ENCODE peak calls at places on chromosomes 13 and 19, in four cellular contexts. I is left cardiac atrium, L is HuH-7, J is HS-5. D is an unnamed sample.

GRCh38 chr19:47112664-47113445 is 721 bp downstream of the ZC3H4 start:
- DNase-seq in I (peak), L (peak), J (peak), D (peak)

GRCh38 chr19:6250909-6251308 is 28.9 kb downstream of the MLLT1 start:
- DNase-seq in I (no peak), L (no peak), J (no peak), D (no peak)

GRCh38 chr13:105220886-105221285 is 1314.6 kb downstream of the EFNB2 start:
- DNase-seq in I (no peak), L (no peak), J (no peak), D (no peak)

GRCh38 chr19:34838248-34838647 is 65.2 kb upstream of the ZNF599 start:
- DNase-seq in I (no peak), L (peak), J (no peak), D (no peak)

GRCh38 chr19:50791594-50792245 is 1.5 kb downstream of the ACP4 start:
- DNase-seq in I (no peak), L (no peak), J (no peak), D (no peak)

GRCh38 chr19:35529241-35530218 is 1.4 kb upstream of the SBSN start:
- DNase-seq in I (no peak), L (no peak), J (no peak), D (no peak)

GRCh38 chr19:3576696-3577443 is 4.1 kb downstream of the HMG20B start:
- DNase-seq in I (peak), L (no peak), J (no peak), D (peak)

GRCh38 chr19:29873024-29873800 is 61.4 kb downstream of the CCNE1 start:
- DNase-seq in I (peak), L (peak), J (no peak), D (peak)

GRCh38 chr19:57599761-57600383 is at the start of gene ZNF530:
- DNase-seq in I (peak), L (peak), J (peak), D (peak)

GRCh38 chr13:52446265-52446664 is 4.2 kb downstream of the VPS36 start:
- DNase-seq in I (no peak), L (no peak), J (no peak), D (no peak)

GRCh38 chr13:40233731-40234195 is 432.7 kb downstream of the FOXO1 start:
- DNase-seq in I (peak), L (no peak), J (no peak), D (no peak)

GRCh38 chr13:44132710-44133109 is 240.9 kb upstream of the SERP2 start:
- DNase-seq in I (peak), L (no peak), J (no peak), D (no peak)

GRCh38 chr19:9128171-9128570 is 1.4 kb upstream of the OR7G3 start:
- DNase-seq in I (no peak), L (no peak), J (peak), D (no peak)

GRCh38 chr13:110788778-110789177 is 75.3 kb downstream of the ING1 start:
- DNase-seq in I (no peak), L (no peak), J (no peak), D (no peak)

GRCh38 chr19:36215276-36216171 is 618 bp downstream of the ZNF146 start:
- DNase-seq in I (no peak), L (no peak), J (no peak), D (no peak)

GRCh38 chr13:65787087-65787486 is 1443.0 kb downstream of the PCDH9 start:
- DNase-seq in I (no peak), L (no peak), J (no peak), D (no peak)

GRCh38 chr13:103510007-103510406 is 443.8 kb upstream of the SLC10A2 start:
- DNase-seq in I (no peak), L (no peak), J (no peak), D (no peak)

GRCh38 chr19:2578911-2579677 is 103.2 kb downstream of the GADD45B start:
- DNase-seq in I (peak), L (peak), J (peak), D (peak)

GRCh38 chr13:48294670-48295069 is 8.9 kb upstream of the RB1 start:
- DNase-seq in I (no peak), L (no peak), J (no peak), D (no peak)

GRCh38 chr13:113740286-113740556 is 18.8 kb upstream of the TMEM255B start:
- DNase-seq in I (no peak), L (no peak), J (no peak), D (no peak)

D was measured in ovary.